ENCODE peak calls at places on chromosomes 16 and 17, in nine cellular contexts. U, N, L, I, K, M, X, D and P are unnamed samples.

GRCh38 chr17:64223931-64224657 is 39.0 kb downstream of the TEX2 start:
- DNase-seq in L (no peak), N (no peak), I (no peak), D (no peak), X (no peak), K (no peak), U (no peak), M (no peak), P (no peak)

GRCh38 chr16:28260193-28260592 is 32.1 kb upstream of the SBK1 start:
- DNase-seq in U (no peak), K (no peak), X (no peak), I (no peak), N (no peak), M (peak; percentile 81), D (no peak), L (no peak), P (no peak)

GRCh38 chr16:75745242-75745641 is 19.0 kb upstream of the CPHXL start:
- DNase-seq in L (no peak), X (no peak), N (no peak), D (no peak), M (no peak), K (no peak), U (no peak), I (no peak), P (no peak)

GRCh38 chr16:442976-443375 is 17.5 kb downstream of the RAB11FIP3 start:
- DNase-seq in L (no peak), I (no peak), N (no peak), U (no peak), K (no peak), X (no peak), D (peak; percentile 28), M (no peak), P (no peak)

GRCh38 chr16:89775223-89775622 is 41.2 kb downstream of the FANCA start:
- DNase-seq in N (no peak), L (no peak), K (no peak), D (no peak), U (no peak), I (no peak), M (no peak), X (no peak), P (no peak)

GRCh38 chr17:74840989-74841666 is 18.6 kb downstream of the GRIN2C start:
- DNase-seq in D (peak; percentile 29), N (peak; percentile 63), U (peak; percentile 52), M (peak; percentile 31), K (peak; percentile 36), I (peak; percentile 56), X (no peak), L (peak; percentile 53), P (peak; percentile 73)

GRCh38 chr16:1448536-1449116 is 4.3 kb upstream of the CCDC154 start:
- DNase-seq in X (no peak), D (no peak), U (no peak), N (no peak), I (no peak), L (no peak), K (no peak), M (no peak), P (no peak)

GRCh38 chr16:473046-474043 is 47.9 kb downstream of the RAB11FIP3 start:
- DNase-seq in M (no peak), U (no peak), D (peak; percentile 34), I (no peak), N (no peak), X (no peak), K (no peak), L (no peak), P (no peak)

GRCh38 chr17:41972571-41973411 is 6.2 kb downstream of the CNP start:
- DNase-seq in U (no peak), K (peak; percentile 83), L (no peak), N (no peak), M (peak; percentile 84), I (peak; percentile 88), D (no peak), X (peak; percentile 69), P (no peak)

GRCh38 chr17:50465171-50465570 is 3.5 kb downstream of the CHAD start:
- DNase-seq in L (no peak), U (no peak), K (no peak), N (no peak), I (no peak), M (no peak), X (no peak), D (no peak), P (no peak)

DNA sequence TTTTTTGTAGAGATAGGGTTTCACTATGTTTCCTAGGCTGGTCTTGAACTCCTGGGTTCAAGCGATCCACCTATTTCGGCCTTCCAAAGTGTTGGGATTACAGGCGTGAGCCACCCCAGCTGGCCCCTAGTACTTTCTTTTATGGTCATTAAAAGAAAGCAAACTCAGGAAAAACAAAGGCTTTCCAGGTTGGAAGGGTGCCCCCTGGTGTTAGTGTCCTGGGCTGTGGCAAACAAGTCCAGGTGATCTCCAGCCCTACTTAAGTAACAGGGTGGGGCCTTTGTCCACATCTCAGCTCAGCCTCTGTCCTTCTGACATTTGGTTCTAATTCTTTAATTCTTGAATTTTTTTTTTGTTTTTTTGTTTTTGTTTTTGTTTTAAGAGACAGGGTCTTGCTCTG is 6.9 kb downstream of the IGFBP4 start:
- DNase-seq in X (peak; percentile 63), D (peak; percentile 56), L (no peak), K (peak; percentile 38), N (peak; percentile 45), U (no peak), I (no peak), M (no peak), P (no peak)
- TF ChIP-seq CTCF in X (peak; percentile 64), D (peak; percentile 43), L (peak; percentile 35), K (peak; percentile 70), N (peak; percentile 18), U (peak; percentile 63), I (peak; percentile 34), M (peak; percentile 22), P (peak; percentile 32)

GRCh38 chr16:14186954-14187306 is 115.8 kb downstream of the MRTFB start:
- DNase-seq in D (no peak), M (no peak), X (no peak), N (no peak), L (no peak), K (no peak), I (no peak), U (no peak), P (no peak)
- H3K4me3 ChIP-seq in D (peak overlapping the region; percentile 48), M (peak overlapping the region; percentile 57), X (no peak overlapping the region), N (peak overlapping the region; percentile 24), L (peak overlapping the region; percentile 1), K (peak overlapping the region; percentile 28), I (no peak overlapping the region), U (peak overlapping the region; percentile 30), P (peak overlapping the region; percentile 48)

GRCh38 chr17:83201206-83202001 is 122.0 kb downstream of the METRNL start:
- DNase-seq in N (peak; percentile 7), I (peak; percentile 27), D (no peak), M (peak; percentile 8), L (peak; percentile 7), X (peak; percentile 12), K (peak; percentile 12), U (no peak), P (peak; percentile 7)

GRCh38 chr17:83200746-83201145 is 121.3 kb downstream of the METRNL start:
- DNase-seq in D (no peak), M (no peak), L (peak; percentile 13), K (peak; percentile 12), U (no peak), X (peak; percentile 17), N (no peak), I (peak; percentile 30), P (peak; percentile 63)

GRCh38 chr17:83203472-83204221 is 124.2 kb downstream of the METRNL start:
- DNase-seq in M (peak; percentile 33), N (peak; percentile 19), I (peak; percentile 58), D (no peak), K (peak; percentile 16), X (peak; percentile 24), U (no peak), L (peak; percentile 14), P (peak; percentile 8)

GRCh38 chr17:83203073-83203471 is 123.7 kb downstream of the METRNL start:
- DNase-seq in U (no peak), N (peak; percentile 42), L (peak; percentile 65), I (peak; percentile 48), K (peak; percentile 16), D (peak; percentile 97), X (peak; percentile 61), M (peak; percentile 74), P (peak; percentile 93)

DNA sequence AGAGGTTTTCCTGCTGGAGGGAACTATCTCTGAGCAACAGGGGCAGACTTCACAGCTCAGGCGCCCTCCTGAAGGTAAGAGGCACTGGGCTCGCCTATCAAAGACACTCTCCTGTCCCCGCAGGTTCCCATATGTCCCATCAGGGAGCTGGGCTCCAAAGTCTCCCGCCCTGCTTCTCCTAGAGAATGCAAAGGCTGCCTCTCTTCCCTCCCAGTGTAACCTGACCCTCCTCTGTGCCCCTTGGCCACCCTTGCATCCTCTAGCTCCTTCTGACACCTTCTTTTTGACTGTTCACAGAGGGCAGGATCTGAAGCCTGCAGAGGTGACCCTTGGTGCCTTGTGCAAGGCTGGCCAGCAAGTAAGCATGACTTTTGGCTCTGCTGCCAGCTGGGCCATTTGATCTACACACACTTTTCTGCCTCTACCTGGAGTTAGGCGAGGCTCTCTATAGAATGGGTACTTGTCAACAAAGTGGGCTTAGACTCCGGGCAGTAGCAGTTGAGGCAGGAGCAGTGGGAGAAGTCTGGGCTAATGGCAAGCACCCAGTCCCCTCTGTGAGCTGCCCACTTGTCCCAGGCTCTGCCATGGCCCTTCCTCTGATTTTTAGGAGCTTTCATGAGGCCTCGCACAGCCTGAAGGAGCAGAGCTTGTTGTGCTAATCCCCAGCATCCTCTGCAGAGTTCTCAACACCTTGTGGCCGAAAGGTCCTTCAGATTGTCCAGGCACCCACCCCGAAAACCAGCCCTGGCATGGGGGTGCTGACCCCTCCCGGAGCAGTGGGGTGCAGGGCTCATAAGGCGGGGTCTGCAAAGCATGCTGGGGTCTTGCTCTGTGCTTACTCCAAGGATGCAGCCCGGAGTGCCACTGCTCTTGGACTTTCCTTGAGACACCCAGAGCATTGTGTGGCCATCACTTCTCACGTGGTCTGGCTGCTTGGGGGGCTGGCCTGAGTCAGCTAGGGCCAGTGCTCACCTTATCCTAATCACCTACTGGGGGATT is 122.9 kb downstream of the METRNL start:
- DNase-seq in I (peak; percentile 27), U (no peak), K (peak; percentile 10), X (peak; percentile 16), N (peak; percentile 10), M (peak; percentile 15), D (no peak), L (peak; percentile 11), P (peak; percentile 61)
- H3K9me3 ChIP-seq in I (no peaks in the 10 kb centered on the region), U (no peaks in the 10 kb centered on the region), K (no peaks in the 10 kb centered on the region), X (no peaks in the 10 kb centered on the region), N (no peaks in the 10 kb centered on the region), M (no peaks in the 10 kb centered on the region), D (no peaks in the 10 kb centered on the region), L (no peaks in the 10 kb centered on the region), P (no peaks in the 10 kb centered on the region)

DNA sequence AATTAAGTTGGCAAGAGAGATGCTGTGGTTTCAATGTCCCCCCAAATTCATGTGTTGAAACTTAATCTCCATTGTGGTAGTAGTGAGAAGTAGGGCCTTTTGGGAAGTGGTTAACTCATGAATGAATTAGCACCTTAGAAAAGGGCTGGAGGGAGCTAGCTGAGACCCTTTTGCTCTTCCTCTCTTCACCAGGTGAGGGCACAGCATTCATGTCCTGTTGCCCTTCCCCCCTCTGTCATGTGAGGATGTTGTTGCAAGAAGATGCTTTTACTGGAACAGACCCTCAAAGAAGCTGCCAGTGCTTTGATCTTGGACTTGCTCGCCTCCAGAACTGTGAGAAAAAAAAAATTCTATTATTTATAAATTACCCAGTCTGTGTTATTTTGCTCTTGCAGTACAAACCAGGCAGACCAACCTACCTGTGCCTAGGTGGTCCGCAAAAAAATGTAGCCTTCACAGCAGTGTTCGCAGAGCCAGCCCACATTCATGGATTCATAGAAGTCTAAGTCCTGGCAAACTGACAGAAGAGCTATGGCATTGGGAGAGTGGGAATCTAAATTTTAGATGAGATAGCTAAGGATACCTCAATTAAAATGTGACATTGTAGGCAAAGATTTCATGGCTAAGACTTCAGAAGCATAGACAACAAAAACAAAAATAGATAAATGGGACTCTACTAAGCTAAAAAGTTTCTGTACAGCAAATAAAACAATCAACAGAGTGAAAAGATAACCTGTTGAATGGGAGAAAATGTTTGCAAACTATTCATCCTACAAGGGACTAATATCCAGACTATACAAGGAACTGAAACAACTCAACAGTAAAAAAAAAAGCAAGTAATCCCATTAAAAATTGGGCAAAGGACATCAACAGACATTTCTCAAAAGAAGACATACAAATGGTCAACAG is 32.0 kb upstream of the ABCA5 start:
- DNase-seq in D (no peak), K (no peak), U (peak; percentile 29), N (no peak), X (no peak), M (no peak), I (no peak), L (no peak), P (no peak)
- TF ChIP-seq CTCF in D (no peak), K (peak; percentile 27), U (no peak), N (no peak), X (peak; percentile 9), M (no peak), I (no peak), L (no peak), P (no peak)